ENCODE peak calls at places on chromosomes 13 and 19, in four cellular contexts. M is HEK293T, F is activated B cell treated with CpG ODN at 0.5 μM for 24 hours, S is NCI-H187 treated with DMSO at 0.1 percent for 48 hours. C is an unnamed sample.

GRCh38 chr19:20482721-20483120 is 82.9 kb downstream of the ZNF737 start:
- DNase-seq in M (no peak), F (no peak), S (no peak), C (no peak)

GRCh38 chr19:48290923-48291700 is 21.2 kb downstream of the ZNF114 start:
- DNase-seq in M (peak; percentile 85), F (peak; percentile 69), S (no peak), C (peak; percentile 74)

GRCh38 chr13:40588101-40588500 is 78.3 kb downstream of the FOXO1 start:
- DNase-seq in M (no peak), F (no peak), S (no peak), C (no peak)

GRCh38 chr13:76708138-76708537 is 178.1 kb downstream of the KCTD12 start:
- DNase-seq in M (no peak), F (no peak), S (no peak), C (no peak)

GRCh38 chr13:102598061-102598460 is 1.3 kb downstream of the TPP2 start:
- DNase-seq in M (no peak), F (no peak), S (no peak), C (peak; percentile 19)

GRCh38 chr19:15575406-15575805 is 39.6 kb upstream of the CYP4F8 start:
- DNase-seq in M (no peak), F (no peak), S (no peak), C (no peak)

GRCh38 chr19:16340092-16340491 is 15.5 kb downstream of the KLF2 start:
- DNase-seq in M (no peak), F (no peak), S (no peak), C (no peak)

GRCh38 chr19:5691930-5692784 is 2.1 kb downstream of the RPL36 start:
- DNase-seq in M (no peak), F (no peak), S (no peak), C (no peak)

GRCh38 chr19:49691243-49692101 is 556 bp downstream of the CPT1C start:
- DNase-seq in M (no peak), F (no peak), S (no peak), C (peak; percentile 72)

GRCh38 chr19:19224852-19225494 is 13.2 kb downstream of the NCAN start:
- DNase-seq in M (peak; percentile 86), F (peak; percentile 71), S (no peak), C (peak; percentile 16)

GRCh38 chr13:29593605-29594297 is 1.7 kb downstream of the SLC7A1 start:
- DNase-seq in M (no peak), F (no peak), S (no peak), C (no peak)

GRCh38 chr13:35781044-35781443 is 304.6 kb upstream of the MAB21L1 start:
- DNase-seq in M (no peak), F (no peak), S (no peak), C (no peak)

GRCh38 chr13:43815204-43815603 is 28.4 kb upstream of the ENOX1 start:
- DNase-seq in M (peak; percentile 56), F (no peak), S (no peak), C (no peak)

GRCh38 chr19:10979950-10980349 is 19.1 kb downstream of the SMARCA4 start:
- DNase-seq in M (no peak), F (no peak), S (no peak), C (no peak)

GRCh38 chr13:64716936-64717335 is 2513.2 kb downstream of the PCDH9 start:
- DNase-seq in M (no peak), F (no peak), S (no peak), C (no peak)

GRCh38 chr13:98405107-98405571 is 171.8 kb downstream of the STK24 start:
- DNase-seq in M (peak; percentile 47), F (no peak), S (peak; percentile 84), C (no peak)

GRCh38 chr19:8355631-8356402 is 8.1 kb upstream of the ANGPTL4 start:
- DNase-seq in M (no peak), F (no peak), S (no peak), C (no peak)

GRCh38 chr13:37748913-37749312 is 120.7 kb downstream of the TRPC4 start:
- DNase-seq in M (no peak), F (no peak), S (no peak), C (no peak)

GRCh38 chr19:42201489-42202289 is 15.8 kb downstream of the DEDD2 start:
- DNase-seq in M (no peak), F (peak; percentile 57), S (no peak), C (no peak)

GRCh38 chr13:44763604-44764311 is 187.6 kb upstream of the TSC22D1 start:
- DNase-seq in M (no peak), F (no peak), S (no peak), C (no peak)

GRCh38 chr19:5338661-5339469 is 1.7 kb downstream of the PTPRS start:
- DNase-seq in M (no peak), F (no peak), S (no peak), C (peak; percentile 86)

C was measured in NCI-H2171 treated with DMSO at 0.1 percent for 48 hours.